ENCODE peak calls at places on chromosomes 5 and 9, in seven cellular contexts. J is T-helper 1 cell; H is PC-3; F is right lobe of liver; C is CD14-positive monocyte; N is NCI-H1417 treated with DMSO at 0.1 percent for 48 hours; B is activated T-helper 2 cell treated with anti-CD3 and anti-CD28 coated beads, Interferon-gamma antibody, Interleukin-2, Interleukin-4, amounts not matched to agents 10 μg/mL and 5 μg/mL and 100 μg/mL, durations not matched to agents 14 hours and 24 hours and 36 hours. T is an unnamed sample.

GRCh38 chr5:93164690-93165089 is 416.3 kb downstream of the NR2F1-AS1 start:
- DNase-seq in J (no peak), H (peak; percentile 95), F (no peak), C (no peak), N (no peak), B (no peak), T (peak; percentile 81)

GRCh38 chr5:912356-913091 is 19.8 kb downstream of the TRIP13 start:
- DNase-seq in J (peak; percentile 78), H (peak; percentile 99), F (no peak), C (no peak), N (peak; percentile 63), B (peak; percentile 43), T (peak; percentile 98)

GRCh38 chr9:108612510-108612909 is 243.3 kb downstream of the ACTL7B start:
- DNase-seq in J (no peak), H (no peak), F (no peak), C (no peak), N (no peak), B (no peak), T (no peak)

GRCh38 chr5:179251276-179251969 is 93.8 kb downstream of the ADAMTS2 start:
- DNase-seq in J (no peak), H (no peak), F (no peak), C (no peak), N (no peak), B (no peak), T (no peak)

GRCh38 chr9:80899208-80899607 is 790.1 kb downstream of the TLE1 start:
- DNase-seq in J (no peak), H (peak; percentile 77), F (no peak), C (no peak), N (no peak), B (no peak), T (no peak)

GRCh38 chr5:58040851-58041250 is 419.0 kb downstream of the PLK2 start:
- DNase-seq in J (no peak), H (no peak), F (no peak), C (no peak), N (no peak), B (no peak), T (no peak)

GRCh38 chr5:110880413-110880812 is 141.6 kb downstream of the SLC25A46 start:
- DNase-seq in J (no peak), H (peak; percentile 99), F (no peak), C (no peak), N (no peak), B (no peak), T (no peak)

GRCh38 chr5:151107738-151108520 is 27.1 kb upstream of the TNIP1 start:
- DNase-seq in J (no peak), H (peak; percentile 53), F (peak; percentile 86), C (no peak), N (no peak), B (no peak), T (no peak)

GRCh38 chr5:93892481-93892880 is 151.1 kb upstream of the POU5F2 start:
- DNase-seq in J (no peak), H (no peak), F (no peak), C (no peak), N (no peak), B (no peak), T (no peak)

GRCh38 chr9:136701665-136702048 is 10.7 kb upstream of the DIPK1B start:
- DNase-seq in J (no peak), H (no peak), F (no peak), C (no peak), N (no peak), B (no peak), T (no peak)

GRCh38 chr5:142143878-142144277 is 35.3 kb downstream of the NDFIP1 start:
- DNase-seq in J (no peak), H (peak; percentile 50), F (no peak), C (no peak), N (no peak), B (no peak), T (peak; percentile 77)

GRCh38 chr5:10607666-10608442 is 44.0 kb downstream of the ANKRD33B start:
- DNase-seq in J (no peak), H (no peak), F (no peak), C (peak; percentile 81), N (no peak), B (no peak), T (no peak)

GRCh38 chr9:91541744-91542143 is 118.1 kb upstream of the NFIL3 start:
- DNase-seq in J (no peak), H (no peak), F (no peak), C (no peak), N (no peak), B (no peak), T (no peak)

GRCh38 chr5:187042-187431 is 4.3 kb upstream of the LRRC14B start:
- DNase-seq in J (peak; percentile 7), H (no peak), F (peak; percentile 45), C (no peak), N (no peak), B (no peak), T (no peak)

GRCh38 chr5:168334161-168335094 is 43.0 kb downstream of the WWC1 start:
- DNase-seq in J (no peak), H (no peak), F (no peak), C (no peak), N (no peak), B (no peak), T (no peak)

GRCh38 chr5:106843812-106844416 is 826.8 kb downstream of the EFNA5 start:
- DNase-seq in J (no peak), H (peak; percentile 71), F (no peak), C (no peak), N (no peak), B (no peak), T (peak; percentile 5)

GRCh38 chr5:149172709-149173505 is 31.6 kb downstream of the ABLIM3 start:
- DNase-seq in J (no peak), H (peak; percentile 50), F (no peak), C (no peak), N (no peak), B (no peak), T (peak; percentile 18)

GRCh38 chr9:125561497-125562148 is 145.4 kb downstream of the MAPKAP1 start:
- DNase-seq in J (no peak), H (no peak), F (no peak), C (no peak), N (no peak), B (no peak), T (no peak)

GRCh38 chr5:59864718-59865117 is 28.8 kb downstream of the PDE4D start:
- DNase-seq in J (no peak), H (no peak), F (no peak), C (no peak), N (no peak), B (no peak), T (no peak)

GRCh38 chr5:108193021-108193795 is 188.7 kb downstream of the FBXL17 start:
- DNase-seq in J (no peak), H (peak; percentile 80), F (no peak), C (no peak), N (no peak), B (no peak), T (no peak)

GRCh38 chr5:96927008-96927407 is 8.9 kb upstream of the LNPEP start:
- DNase-seq in J (no peak), H (no peak), F (no peak), C (no peak), N (no peak), B (no peak), T (no peak)

GRCh38 chr9:129027685-129028191 is 393 bp downstream of the SH3GLB2 start:
- DNase-seq in J (no peak), H (peak; percentile 52), F (peak; percentile 73), C (no peak), N (no peak), B (no peak), T (no peak)

GRCh38 chr5:55218966-55219365 is 8.1 kb downstream of the MCIDAS start:
- DNase-seq in J (no peak), H (peak; percentile 79), F (no peak), C (no peak), N (no peak), B (no peak), T (no peak)

GRCh38 chr5:127909078-127909477 is 174.5 kb upstream of the SLC12A2 start:
- DNase-seq in J (no peak), H (peak; percentile 78), F (no peak), C (no peak), N (no peak), B (no peak), T (peak; percentile 80)

GRCh38 chr5:26482076-26482816 is 556.1 kb downstream of the CDH9 start:
- DNase-seq in J (no peak), H (peak; percentile 4), F (no peak), C (no peak), N (no peak), B (no peak), T (no peak)

GRCh38 chr9:16870606-16871357 is at the start of gene BNC2:
- DNase-seq in J (no peak), H (peak; percentile 39), F (peak; percentile 57), C (no peak), N (no peak), B (no peak), T (peak; percentile 64)

GRCh38 chr9:109320734-109321448 is at the start of gene EPB41L4B:
- DNase-seq in J (peak; percentile 67), H (peak; percentile 88), F (peak; percentile 95), C (peak; percentile 52), N (peak; percentile 84), B (peak; percentile 86), T (peak; percentile 90)